ENCODE peak calls at places on chromosomes 1 and 21, in four cellular contexts. O is left ventricle myocardium inferior, F is tibial artery, R is upper lobe of right lung. V is an unnamed sample. For H3K4me1, the result is how much of the 10 kb centered on the place peaks cover.

GRCh38 chr1:92817986-92818764 is 13.7 kb upstream of the RPL5 start:
- DNase-seq in O (no peak), R (no peak), F (no peak), V (no peak)

GRCh38 chr1:98458514-98459259 is 202.8 kb upstream of the SNX7 start:
- DNase-seq in O (no peak), F (no peak), R (no peak), V (no peak)

GRCh38 chr1:178278135-178278534 is 184.2 kb downstream of the RASAL2 start:
- DNase-seq in R (no peak), O (no peak), F (no peak), V (no peak)

GRCh38 chr1:3326516-3327388 is 127.7 kb upstream of the ARHGEF16 start:
- DNase-seq in O (no peak), F (no peak), R (no peak), V (no peak)

GRCh38 chr1:38444311-38444710 is 397.7 kb upstream of the POU3F1 start:
- DNase-seq in O (no peak), F (no peak), R (no peak), V (no peak)

GRCh38 chr1:223426936-223427335 is 33.7 kb downstream of the CCDC185 start:
- DNase-seq in O (no peak), F (no peak), R (no peak), V (no peak)

GRCh38 chr1:39085174-39085573 is 59.0 kb downstream of the NDUFS5 start:
- DNase-seq in F (no peak), R (no peak), O (no peak), V (no peak)

GRCh38 chr1:160746870-160747500 is 7.9 kb downstream of the SLAMF7 start:
- DNase-seq in F (no peak), R (no peak), O (no peak), V (no peak)

GRCh38 chr1:174408142-174408541 is 39.6 kb upstream of the GPR52 start:
- DNase-seq in F (no peak), O (no peak), R (no peak), V (no peak)

GRCh38 chr1:41461790-41462679 is 22.4 kb downstream of the EDN2 start:
- DNase-seq in R (no peak), F (no peak), O (no peak), V (no peak)

GRCh38 chr1:162672678-162673259 is 40.5 kb downstream of the DDR2 start:
- DNase-seq in O (no peak), F (no peak), R (no peak), V (no peak)

GRCh38 chr1:51234721-51235425 is 1.2 kb upstream of the RNF11 start:
- DNase-seq in F (peak), O (peak), R (peak), V (peak)

GRCh38 chr1:2908081-2908480 is 106.6 kb upstream of the TTC34 start:
- DNase-seq in O (no peak), F (no peak), R (no peak), V (no peak)

GRCh38 chr1:32612189-32612881 is 38.0 kb downstream of the ZBTB8OS start:
- DNase-seq in O (peak), R (peak), F (peak), V (peak)

GRCh38 chr1:155062151-155062686 is 1.3 kb upstream of the EFNA4 start:
- DNase-seq in O (no peak), F (no peak), R (no peak), V (peak)

GRCh38 chr21:14917762-14918161 is 147.0 kb downstream of the NRIP1 start:
- DNase-seq in O (no peak), R (no peak), F (no peak), V (no peak)

GRCh38 chr1:209202826-209203439 is 380.6 kb upstream of the CAMK1G start:
- DNase-seq in O (no peak), F (no peak), R (no peak), V (no peak)

GRCh38 chr1:5820026-5820421 is 172.2 kb downstream of the NPHP4 start:
- DNase-seq in O (no peak), R (peak), F (no peak), V (no peak)

GRCh38 chr1:243539636-243540035 is 283.8 kb downstream of the SDCCAG8 start:
- DNase-seq in R (no peak), O (no peak), F (no peak), V (no peak)

GRCh38 chr1:204307334-204307883 is 52.3 kb downstream of the PLEKHA6 start:
- DNase-seq in F (no peak), O (peak), R (peak), V (no peak)

GRCh38 chr1:212760126-212760823 is 31.3 kb downstream of the NSL1 start:
- DNase-seq in F (no peak), R (no peak), O (no peak), V (no peak)

GRCh38 chr21:29114765-29115164 is 15.7 kb upstream of the MAP3K7CL start:
- DNase-seq in O (no peak), F (no peak), R (no peak), V (no peak)

GRCh38 chr1:93652335-93652949 is 29.2 kb downstream of the BCAR3 start:
- DNase-seq in F (no peak), R (no peak), O (no peak), V (no peak)

GRCh38 chr1:87045757-87046422 is 131.5 kb downstream of the HS2ST1 start:
- DNase-seq in R (no peak), F (no peak), O (no peak), V (no peak)

GRCh38 chr1:58620926-58621325 is 43.9 kb upstream of the TACSTD2 start:
- DNase-seq in O (no peak), R (no peak), F (no peak), V (no peak)

GRCh38 chr1:241934843-241935242 is 22.7 kb upstream of the BECN2 start:
- DNase-seq in R (no peak), O (no peak), F (no peak), V (no peak)

GRCh38 chr1:10031461-10031860 is 1.3 kb upstream of the UBE4B start:
- DNase-seq in R (no peak), O (no peak), F (no peak), V (no peak)

GRCh38 chr1:226034482-226034881 is 28.0 kb upstream of the H3-3A start:
- DNase-seq in O (peak), F (peak), R (peak), V (peak)

GRCh38 chr1:50493710-50494109 is 70.5 kb upstream of the DMRTA2 start:
- DNase-seq in R (no peak), O (no peak), F (no peak), V (no peak)

GRCh38 chr1:162069334-162070093 is at the start of gene NOS1AP:
- DNase-seq in R (peak), O (peak), F (peak), V (peak)

GRCh38 chr1:12172042-12172851 is 5.5 kb downstream of the TNFRSF1B start:
- DNase-seq in F (no peak), R (no peak), O (no peak), V (no peak)

GRCh38 chr1:111743679-111744101 is 4.5 kb upstream of the INKA2 start:
- DNase-seq in O (peak), R (no peak), F (no peak), V (no peak)

GRCh38 chr1:176701151-176701866 is 238.3 kb downstream of the PAPPA2 start:
- DNase-seq in F (no peak), R (no peak), O (no peak), V (no peak)
- H3K27ac ChIP-seq in F (no peak), R (no peak), O (no peak), V (no peak)

DNA sequence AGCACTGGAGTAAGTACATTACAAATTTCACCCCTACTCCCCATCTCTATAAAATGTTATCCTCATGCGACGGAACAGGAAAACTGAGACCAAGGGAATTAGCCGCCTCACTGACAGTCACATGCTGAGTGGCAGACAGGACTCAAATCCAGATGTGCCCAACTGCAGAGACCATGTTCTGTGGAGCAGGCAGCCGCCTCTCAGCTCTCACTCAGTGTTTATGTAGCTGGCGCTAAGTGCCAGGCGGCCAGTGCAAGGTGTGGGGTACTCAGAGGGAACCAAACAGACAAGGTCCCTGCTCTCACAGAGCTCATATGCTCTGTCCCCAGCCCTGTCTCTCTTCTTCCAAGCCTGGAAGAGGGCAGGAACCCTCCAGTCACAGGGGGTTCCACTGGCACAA is 5.1 kb downstream of the CAPZB start:
- DNase-seq in F (no peak), R (no peak), O (no peak), V (no peak)
- H3K4me1 ChIP-seq in F (half or more), R (half or more), O (half or more), V (half or more)

GRCh38 chr1:64956241-64956640 is 10.1 kb downstream of the JAK1 start:
- DNase-seq in F (no peak), R (no peak), O (no peak), V (no peak)
- H3K27ac ChIP-seq in F (no peak), R (peak), O (peak), V (no peak)

DNA sequence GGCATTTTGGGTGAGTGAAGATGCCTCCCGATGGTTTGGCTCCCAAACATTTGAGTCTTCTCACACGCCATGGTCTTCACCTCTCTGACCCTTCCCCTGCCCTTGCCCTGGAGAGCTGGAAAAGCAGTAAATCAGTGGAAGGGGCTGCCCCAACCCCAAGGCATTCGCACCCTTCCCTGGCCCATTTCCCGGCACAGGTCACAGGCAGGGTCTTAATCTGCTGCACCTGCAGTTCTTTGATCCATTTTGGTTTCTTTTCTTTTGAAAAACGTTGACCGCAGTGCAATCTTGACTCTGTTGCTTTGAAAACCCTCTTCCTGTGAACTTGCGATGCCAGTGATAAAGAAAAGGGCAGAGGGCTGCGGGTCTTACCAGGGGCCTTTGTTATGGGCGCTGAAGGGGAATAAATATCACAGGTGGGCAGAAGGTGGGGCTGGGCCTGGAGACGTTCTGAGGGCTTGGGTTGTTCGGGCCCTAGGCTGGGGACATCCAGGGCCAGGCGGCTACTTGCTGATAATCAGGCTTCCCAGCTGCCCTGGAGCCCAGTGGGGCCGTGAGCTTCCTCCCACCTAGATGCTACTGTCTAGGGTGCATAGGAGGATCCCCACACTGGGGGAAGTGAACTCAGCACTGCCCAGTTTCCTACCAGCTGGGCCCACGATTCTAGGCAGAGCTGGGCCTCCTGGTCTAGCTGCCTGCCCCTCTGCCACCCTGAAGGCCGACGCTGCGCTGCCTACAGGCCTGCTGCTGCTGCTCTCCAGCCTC is 38.6 kb upstream of the EPS8L3 start:
- DNase-seq in R (no peak), O (no peak), F (peak), V (peak)
- H3K4me1 ChIP-seq in R (under half), O (under half), F (under half), V (under half)

GRCh38 chr1:245153081-245153644 is 1.6 kb upstream of the KIF26B start:
- DNase-seq in F (peak), R (no peak), O (peak), V (peak)

GRCh38 chr1:245153645-245154428 is 948 bp upstream of the KIF26B start:
- DNase-seq in O (no peak), F (peak), R (peak), V (peak)

GRCh38 chr1:245156041-245156735 is 1.4 kb downstream of the KIF26B start:
- DNase-seq in O (peak), F (peak), R (peak), V (peak)

GRCh38 chr1:245155186-245156040 is 628 bp downstream of the KIF26B start:
- DNase-seq in F (no peak), R (no peak), O (no peak), V (no peak)

DNA sequence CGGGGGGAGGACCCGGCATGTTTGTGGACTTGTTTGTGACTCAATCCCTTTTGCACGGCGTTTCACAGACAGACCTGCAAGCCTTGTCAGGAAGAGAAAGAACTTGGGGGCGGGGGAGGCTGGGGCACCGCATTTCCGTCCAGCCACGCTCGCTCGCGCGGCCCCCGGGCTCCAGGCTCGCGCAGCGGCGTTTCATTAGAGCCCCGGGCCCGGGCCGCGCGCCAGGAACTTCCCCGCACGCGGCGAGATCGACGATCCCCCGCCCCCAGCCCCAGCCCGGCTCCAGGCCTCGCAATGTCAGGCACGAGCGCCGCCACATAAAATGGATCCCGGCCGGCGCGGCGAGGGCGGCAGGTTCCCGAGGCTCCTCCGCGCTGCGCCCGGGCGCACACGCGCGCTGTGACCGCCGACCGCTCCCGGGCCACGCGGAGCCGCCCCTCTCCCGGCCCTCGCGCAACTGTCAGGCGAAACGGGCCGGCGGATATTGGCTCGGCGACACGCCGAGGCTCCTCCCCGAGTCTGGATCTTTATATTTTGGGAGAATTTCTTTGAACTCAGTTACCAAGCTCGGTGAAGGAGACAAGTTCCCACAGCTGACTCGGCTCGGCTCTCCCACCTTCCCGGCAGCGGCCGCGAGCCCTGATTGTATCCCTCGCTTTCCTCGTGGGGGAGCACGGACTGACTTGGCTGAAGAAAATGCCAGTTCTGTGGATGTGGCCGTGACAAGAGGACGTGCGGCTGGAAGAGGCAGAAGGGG is at the start of gene KIF26B:
- DNase-seq in R (peak), F (no peak), O (no peak), V (peak)
- H3K27ac ChIP-seq in R (no peak), F (no peak), O (peak), V (peak)

GRCh38 chr1:28565040-28565439 is 12.2 kb downstream of the TRNAU1AP start:
- DNase-seq in F (no peak), R (peak), O (no peak), V (no peak)

GRCh38 chr1:28566931-28567330 is 14.0 kb downstream of the TRNAU1AP start:
- DNase-seq in F (no peak), R (no peak), O (no peak), V (no peak)

GRCh38 chr1:28565726-28566125 is 12.8 kb downstream of the TRNAU1AP start:
- DNase-seq in R (no peak), F (no peak), O (no peak), V (no peak)

GRCh38 chr1:28560886-28561285 is 8.0 kb downstream of the TRNAU1AP start:
- DNase-seq in R (no peak), F (no peak), O (no peak), V (no peak)

DNA sequence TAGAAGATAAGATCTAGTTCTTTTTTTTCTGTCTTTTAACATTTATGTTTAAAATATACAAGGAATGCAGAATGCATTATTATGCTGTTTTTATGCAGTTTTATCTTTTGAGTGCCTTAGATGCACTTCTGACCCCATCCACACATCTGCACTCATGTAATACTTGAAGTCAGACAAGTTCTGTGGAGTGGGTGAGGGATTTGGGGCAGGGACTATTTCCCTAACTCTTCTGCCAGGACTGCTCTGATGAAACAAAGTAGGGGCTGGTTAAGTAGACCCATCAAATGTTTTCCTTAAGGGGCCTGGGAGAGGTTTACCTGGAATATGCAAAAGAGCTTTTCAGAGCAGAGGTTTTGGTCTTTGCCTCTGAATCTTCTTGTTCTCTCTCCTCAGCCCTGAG is 11.4 kb downstream of the TRNAU1AP start:
- DNase-seq in F (no peak), R (no peak), O (no peak), V (no peak)
- H3K4me1 ChIP-seq in F (under half), R (under half), O (under half), V (under half)

DNA sequence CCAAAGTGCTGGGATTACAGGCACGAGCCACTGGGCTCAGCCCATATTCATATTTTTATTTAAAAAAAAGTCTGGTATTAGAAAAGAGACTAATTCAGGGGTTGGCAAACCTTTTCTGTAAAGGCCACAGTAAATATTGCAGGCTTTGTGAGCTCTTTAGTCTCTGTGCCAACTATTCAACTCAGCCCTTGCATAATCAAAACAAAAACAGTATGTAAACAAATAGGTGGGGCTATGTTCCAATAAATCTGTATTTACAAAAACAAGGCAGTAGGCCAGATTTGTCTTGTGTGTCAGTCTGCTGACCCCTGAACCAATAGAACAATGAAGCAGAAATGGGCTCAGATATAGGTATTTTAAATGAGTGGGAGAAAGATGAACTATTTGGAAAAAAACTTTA is 49.3 kb downstream of the CDC42BPA start:
- DNase-seq in R (no peak), O (no peak), F (no peak), V (no peak)
- H3K27ac ChIP-seq in R (no peak), O (no peak), F (no peak), V (no peak)

V was measured in kidney.